ENCODE peak calls at places on chromosomes 11 and 22, in five cellular contexts. One of them, this sample, is unnamed.

GRCh38 chr11:114395776-114396175 is 4.5 kb downstream of the C11orf71 start:
- DNase-seq in endothelial cell: peak
- DNase-seq in WTC11: peak
- DNase-seq in bronchial epithelial cell: peak
- DNase-seq in GM23338: peak
- DNase-seq in this sample: no peak

GRCh38 chr11:126495806-126496205 is 140.3 kb downstream of the ST3GAL4 start:
- DNase-seq in GM23338: no peak
- DNase-seq in WTC11: no peak
- DNase-seq in endothelial cell: no peak
- DNase-seq in bronchial epithelial cell: no peak
- DNase-seq in this sample: no peak

GRCh38 chr11:84720706-84721402 is 906.3 kb downstream of the DLG2 start:
- DNase-seq in endothelial cell: peak
- DNase-seq in GM23338: peak
- DNase-seq in bronchial epithelial cell: no peak
- DNase-seq in WTC11: peak
- DNase-seq in this sample: peak

GRCh38 chr22:43262990-43263644 is 76.2 kb upstream of the TTLL12 start:
- DNase-seq in WTC11: no peak
- DNase-seq in endothelial cell: peak
- DNase-seq in bronchial epithelial cell: no peak
- DNase-seq in GM23338: no peak
- DNase-seq in this sample: peak

GRCh38 chr11:95289378-95289777 is 58.4 kb upstream of the SESN3 start:
- DNase-seq in GM23338: no peak
- DNase-seq in endothelial cell: no peak
- DNase-seq in bronchial epithelial cell: peak
- DNase-seq in WTC11: no peak
- DNase-seq in this sample: no peak

GRCh38 chr22:41732096-41732772 is 32.9 kb downstream of the MEI1 start:
- DNase-seq in GM23338: no peak
- DNase-seq in endothelial cell: no peak
- DNase-seq in WTC11: no peak
- DNase-seq in bronchial epithelial cell: no peak
- DNase-seq in this sample: no peak

GRCh38 chr11:75347781-75348613 is 3.5 kb downstream of the ARRB1 start:
- DNase-seq in WTC11: no peak
- DNase-seq in endothelial cell: peak
- DNase-seq in GM23338: no peak
- DNase-seq in bronchial epithelial cell: peak
- DNase-seq in this sample: no peak

GRCh38 chr11:34302046-34302921 is 55.5 kb downstream of the ABTB2 start:
- DNase-seq in GM23338: no peak
- DNase-seq in WTC11: no peak
- DNase-seq in bronchial epithelial cell: peak
- DNase-seq in endothelial cell: no peak
- DNase-seq in this sample: no peak

GRCh38 chr11:94794287-94795168 is 26.4 kb downstream of the AMOTL1 start:
- DNase-seq in endothelial cell: no peak
- DNase-seq in GM23338: no peak
- DNase-seq in bronchial epithelial cell: peak
- DNase-seq in WTC11: no peak
- DNase-seq in this sample: no peak

GRCh38 chr11:290621-291231 is 1.8 kb downstream of the PGGHG start:
- DNase-seq in GM23338: no peak
- DNase-seq in bronchial epithelial cell: no peak
- DNase-seq in WTC11: peak
- DNase-seq in endothelial cell: no peak
- DNase-seq in this sample: no peak

GRCh38 chr11:33000181-33000580 is 15.5 kb upstream of the DEPDC7 start:
- DNase-seq in endothelial cell: no peak
- DNase-seq in bronchial epithelial cell: peak
- DNase-seq in GM23338: no peak
- DNase-seq in WTC11: no peak
- DNase-seq in this sample: no peak

DNA sequence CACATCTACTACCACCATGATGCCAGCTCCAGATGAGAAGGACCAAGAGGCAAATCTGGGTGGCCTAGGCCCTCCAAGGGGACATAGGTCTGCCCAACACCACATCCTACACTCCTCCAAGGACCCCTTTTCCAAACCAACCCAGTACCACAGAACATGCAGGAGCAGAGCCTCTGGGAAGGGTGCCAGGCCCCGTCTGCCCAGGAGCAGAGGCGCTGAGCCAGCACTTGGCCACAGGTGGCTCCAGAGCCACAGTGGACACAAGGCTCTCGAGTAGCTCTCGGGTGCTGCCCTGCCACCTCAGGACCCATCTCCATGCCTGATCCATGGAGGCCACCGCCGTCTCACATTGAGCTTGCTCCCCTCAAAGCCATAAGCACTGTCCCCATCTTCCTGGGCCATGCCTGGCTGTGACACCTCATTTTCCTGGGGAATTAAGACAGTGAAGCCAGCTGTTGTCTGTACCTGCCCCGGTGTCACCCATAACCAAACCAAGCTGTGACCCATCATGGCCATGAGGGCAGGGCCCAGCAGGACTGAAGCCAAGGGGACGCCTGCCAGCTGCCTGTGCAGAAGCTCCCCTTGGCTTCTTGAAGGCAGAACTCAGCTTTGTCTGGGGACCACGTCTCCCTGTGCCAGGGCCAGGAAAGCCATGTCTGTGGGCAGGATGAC is 7.4 kb downstream of the MOB2 start:
- DNase-seq in endothelial cell: no peak
- DNase-seq in GM23338: no peak
- DNase-seq in WTC11: no peak
- DNase-seq in bronchial epithelial cell: no peak
- DNase-seq in this sample: no peak
- TF ChIP-seq CTCF in endothelial cell: no peak
- TF ChIP-seq CTCF in GM23338: no peak
- TF ChIP-seq CTCF in WTC11: no peak
- TF ChIP-seq CTCF in bronchial epithelial cell: no peak
- TF ChIP-seq CTCF in this sample: no peak

GRCh38 chr11:118168316-118168715 is 8.1 kb downstream of the SCN2B start:
- DNase-seq in WTC11: no peak
- DNase-seq in GM23338: no peak
- DNase-seq in endothelial cell: no peak
- DNase-seq in bronchial epithelial cell: no peak
- DNase-seq in this sample: no peak

GRCh38 chr11:118167253-118167652 is 9.2 kb downstream of the SCN2B start:
- DNase-seq in WTC11: no peak
- DNase-seq in bronchial epithelial cell: no peak
- DNase-seq in GM23338: no peak
- DNase-seq in endothelial cell: no peak
- DNase-seq in this sample: no peak

GRCh38 chr11:118166641-118167040 is 9.8 kb downstream of the SCN2B start:
- DNase-seq in GM23338: no peak
- DNase-seq in endothelial cell: no peak
- DNase-seq in bronchial epithelial cell: no peak
- DNase-seq in WTC11: no peak
- DNase-seq in this sample: no peak

GRCh38 chr11:118168751-118169150 is 7.7 kb downstream of the SCN2B start:
- DNase-seq in GM23338: no peak
- DNase-seq in endothelial cell: no peak
- DNase-seq in WTC11: no peak
- DNase-seq in bronchial epithelial cell: peak
- DNase-seq in this sample: no peak

GRCh38 chr11:118167906-118168305 is 8.5 kb downstream of the SCN2B start:
- DNase-seq in bronchial epithelial cell: no peak
- DNase-seq in WTC11: no peak
- DNase-seq in endothelial cell: no peak
- DNase-seq in GM23338: no peak
- DNase-seq in this sample: no peak
- TF ChIP-seq CTCF in bronchial epithelial cell: no peak
- TF ChIP-seq CTCF in WTC11: no peak
- TF ChIP-seq CTCF in endothelial cell: no peak
- TF ChIP-seq CTCF in GM23338: no peak
- TF ChIP-seq CTCF in this sample: no peak

DNA sequence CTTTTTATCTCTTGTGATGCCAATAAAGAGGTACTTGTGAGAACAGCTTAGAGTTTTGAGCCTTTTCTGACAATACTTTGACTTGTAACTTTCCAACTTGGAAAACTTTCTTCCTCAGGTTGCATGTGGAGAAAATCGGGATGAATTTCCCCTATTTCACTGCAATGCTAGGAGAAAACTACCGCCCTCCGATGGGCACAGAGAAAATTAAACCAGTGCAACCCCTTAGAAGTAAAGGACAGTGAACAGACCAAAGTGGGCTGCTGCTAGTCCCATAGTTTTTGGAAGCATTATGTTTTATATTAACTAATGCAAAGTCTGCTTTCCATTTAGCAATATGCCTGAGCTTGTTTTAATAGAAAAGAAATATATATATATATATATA is 195.5 kb upstream of the RAG2 start:
- DNase-seq in endothelial cell: peak
- DNase-seq in WTC11: no peak
- DNase-seq in bronchial epithelial cell: no peak
- DNase-seq in GM23338: peak
- DNase-seq in this sample: peak
- TF ChIP-seq CTCF in endothelial cell: no peak
- TF ChIP-seq CTCF in WTC11: no peak
- TF ChIP-seq CTCF in bronchial epithelial cell: no peak
- TF ChIP-seq CTCF in GM23338: peak
- TF ChIP-seq CTCF in this sample: peak

GRCh38 chr22:23388492-23389009 is 191.5 kb downstream of the IGLL1 start:
- DNase-seq in bronchial epithelial cell: no peak
- DNase-seq in GM23338: no peak
- DNase-seq in WTC11: peak
- DNase-seq in endothelial cell: no peak
- DNase-seq in this sample: no peak

GRCh38 chr22:23386245-23386631 is 193.9 kb downstream of the IGLL1 start:
- DNase-seq in bronchial epithelial cell: no peak
- DNase-seq in endothelial cell: no peak
- DNase-seq in WTC11: no peak
- DNase-seq in GM23338: no peak
- DNase-seq in this sample: no peak

GRCh38 chr22:23387827-23388491 is 192.1 kb downstream of the IGLL1 start:
- DNase-seq in WTC11: peak
- DNase-seq in bronchial epithelial cell: no peak
- DNase-seq in GM23338: no peak
- DNase-seq in endothelial cell: no peak
- DNase-seq in this sample: no peak

GRCh38 chr22:23385301-23386244 is 194.5 kb downstream of the IGLL1 start:
- DNase-seq in GM23338: peak
- DNase-seq in bronchial epithelial cell: peak
- DNase-seq in WTC11: peak
- DNase-seq in endothelial cell: peak
- DNase-seq in this sample: peak

GRCh38 chr22:23386822-23387580 is 193.1 kb downstream of the IGLL1 start:
- DNase-seq in WTC11: peak
- DNase-seq in GM23338: no peak
- DNase-seq in bronchial epithelial cell: no peak
- DNase-seq in endothelial cell: no peak
- DNase-seq in this sample: no peak
- TF ChIP-seq CTCF in WTC11: no peak
- TF ChIP-seq CTCF in GM23338: no peak
- TF ChIP-seq CTCF in bronchial epithelial cell: no peak
- TF ChIP-seq CTCF in endothelial cell: no peak
- TF ChIP-seq CTCF in this sample: no peak

GRCh38 chr22:49887074-49887471 is 31.2 kb downstream of the ALG12 start:
- DNase-seq in endothelial cell: no peak
- DNase-seq in bronchial epithelial cell: no peak
- DNase-seq in GM23338: no peak
- DNase-seq in WTC11: no peak
- DNase-seq in this sample: no peak
- TF ChIP-seq CTCF in endothelial cell: no peak
- TF ChIP-seq CTCF in bronchial epithelial cell: no peak
- TF ChIP-seq CTCF in GM23338: no peak
- TF ChIP-seq CTCF in WTC11: no peak
- TF ChIP-seq CTCF in this sample: no peak

GRCh38 chr11:47442514-47442913 is 6.4 kb downstream of the RAPSN start:
- DNase-seq in bronchial epithelial cell: no peak
- DNase-seq in GM23338: no peak
- DNase-seq in WTC11: no peak
- DNase-seq in endothelial cell: no peak
- DNase-seq in this sample: no peak

GRCh38 chr11:47441421-47441820 is 7.5 kb downstream of the RAPSN start:
- DNase-seq in endothelial cell: no peak
- DNase-seq in GM23338: no peak
- DNase-seq in bronchial epithelial cell: no peak
- DNase-seq in WTC11: no peak
- DNase-seq in this sample: no peak

GRCh38 chr11:47445840-47446239 is 3.1 kb downstream of the RAPSN start:
- DNase-seq in GM23338: no peak
- DNase-seq in endothelial cell: no peak
- DNase-seq in WTC11: no peak
- DNase-seq in bronchial epithelial cell: no peak
- DNase-seq in this sample: no peak

GRCh38 chr11:47443817-47444216 is 5.1 kb downstream of the RAPSN start:
- DNase-seq in bronchial epithelial cell: no peak
- DNase-seq in GM23338: no peak
- DNase-seq in endothelial cell: no peak
- DNase-seq in WTC11: no peak
- DNase-seq in this sample: no peak

GRCh38 chr11:47443028-47443700 is 5.8 kb downstream of the RAPSN start:
- DNase-seq in GM23338: peak
- DNase-seq in WTC11: no peak
- DNase-seq in endothelial cell: no peak
- DNase-seq in bronchial epithelial cell: no peak
- DNase-seq in this sample: no peak
- TF ChIP-seq CTCF in GM23338: peak
- TF ChIP-seq CTCF in WTC11: no peak
- TF ChIP-seq CTCF in endothelial cell: no peak
- TF ChIP-seq CTCF in bronchial epithelial cell: no peak
- TF ChIP-seq CTCF in this sample: no peak